ENCODE peak calls at places on chromosome 22, in eight cellular contexts. One of them, this sample, is unnamed.

GRCh38 chr22:39502789-39503464 is 837 bp downstream of the MIEF1 start:
- DNase-seq in right lobe of liver: peak; percentile 61
- DNase-seq in naive thymus-derived CD4-positive, alpha-beta T cell: no peak
- DNase-seq in fibroblast of lung: peak; percentile 63
- DNase-seq in right atrium auricular region: no peak
- DNase-seq in dorsolateral prefrontal cortex: no peak
- DNase-seq in tibial nerve: no peak
- DNase-seq in IMR-90: peak; percentile 41
- DNase-seq in this sample: no peak

GRCh38 chr22:41940853-41941765 is 5.8 kb downstream of the CENPM start:
- DNase-seq in right lobe of liver: peak; percentile 85
- DNase-seq in tibial nerve: peak; percentile 80
- DNase-seq in dorsolateral prefrontal cortex: peak; percentile 90
- DNase-seq in right atrium auricular region: peak; percentile 87
- DNase-seq in IMR-90: peak; percentile 91
- DNase-seq in fibroblast of lung: peak; percentile 96
- DNase-seq in naive thymus-derived CD4-positive, alpha-beta T cell: peak; percentile 82
- DNase-seq in this sample: peak; percentile 68

GRCh38 chr22:42275176-42275575 is 4.7 kb upstream of the TCF20 start:
- DNase-seq in fibroblast of lung: no peak
- DNase-seq in dorsolateral prefrontal cortex: no peak
- DNase-seq in right atrium auricular region: no peak
- DNase-seq in naive thymus-derived CD4-positive, alpha-beta T cell: no peak
- DNase-seq in IMR-90: no peak
- DNase-seq in right lobe of liver: no peak
- DNase-seq in tibial nerve: no peak
- DNase-seq in this sample: no peak

GRCh38 chr22:20080776-20081654 is 974 bp downstream of the DGCR8 start:
- DNase-seq in IMR-90: peak; percentile 67
- DNase-seq in dorsolateral prefrontal cortex: no peak
- DNase-seq in right atrium auricular region: no peak
- DNase-seq in right lobe of liver: no peak
- DNase-seq in naive thymus-derived CD4-positive, alpha-beta T cell: no peak
- DNase-seq in fibroblast of lung: peak; percentile 57
- DNase-seq in tibial nerve: no peak
- DNase-seq in this sample: no peak

GRCh38 chr22:48261706-48262105 is 1499.3 kb downstream of the TBC1D22A start:
- DNase-seq in IMR-90: no peak
- DNase-seq in tibial nerve: no peak
- DNase-seq in right atrium auricular region: no peak
- DNase-seq in fibroblast of lung: no peak
- DNase-seq in right lobe of liver: no peak
- DNase-seq in dorsolateral prefrontal cortex: no peak
- DNase-seq in naive thymus-derived CD4-positive, alpha-beta T cell: no peak
- DNase-seq in this sample: no peak

GRCh38 chr22:42330953-42331525 is 60.6 kb upstream of the TCF20 start:
- DNase-seq in fibroblast of lung: no peak
- DNase-seq in right lobe of liver: no peak
- DNase-seq in tibial nerve: no peak
- DNase-seq in naive thymus-derived CD4-positive, alpha-beta T cell: no peak
- DNase-seq in right atrium auricular region: no peak
- DNase-seq in dorsolateral prefrontal cortex: peak; percentile 59
- DNase-seq in IMR-90: no peak
- DNase-seq in this sample: no peak

GRCh38 chr22:22366478-22366988 is 121.9 kb downstream of the VPREB1 start:
- DNase-seq in right lobe of liver: no peak
- DNase-seq in right atrium auricular region: no peak
- DNase-seq in IMR-90: no peak
- DNase-seq in tibial nerve: no peak
- DNase-seq in dorsolateral prefrontal cortex: no peak
- DNase-seq in fibroblast of lung: no peak
- DNase-seq in naive thymus-derived CD4-positive, alpha-beta T cell: no peak
- DNase-seq in this sample: no peak

GRCh38 chr22:27825174-27825573 is 23.6 kb upstream of the MN1 start:
- DNase-seq in tibial nerve: no peak
- DNase-seq in dorsolateral prefrontal cortex: no peak
- DNase-seq in right lobe of liver: no peak
- DNase-seq in right atrium auricular region: no peak
- DNase-seq in IMR-90: no peak
- DNase-seq in fibroblast of lung: no peak
- DNase-seq in naive thymus-derived CD4-positive, alpha-beta T cell: no peak
- DNase-seq in this sample: no peak

DNA sequence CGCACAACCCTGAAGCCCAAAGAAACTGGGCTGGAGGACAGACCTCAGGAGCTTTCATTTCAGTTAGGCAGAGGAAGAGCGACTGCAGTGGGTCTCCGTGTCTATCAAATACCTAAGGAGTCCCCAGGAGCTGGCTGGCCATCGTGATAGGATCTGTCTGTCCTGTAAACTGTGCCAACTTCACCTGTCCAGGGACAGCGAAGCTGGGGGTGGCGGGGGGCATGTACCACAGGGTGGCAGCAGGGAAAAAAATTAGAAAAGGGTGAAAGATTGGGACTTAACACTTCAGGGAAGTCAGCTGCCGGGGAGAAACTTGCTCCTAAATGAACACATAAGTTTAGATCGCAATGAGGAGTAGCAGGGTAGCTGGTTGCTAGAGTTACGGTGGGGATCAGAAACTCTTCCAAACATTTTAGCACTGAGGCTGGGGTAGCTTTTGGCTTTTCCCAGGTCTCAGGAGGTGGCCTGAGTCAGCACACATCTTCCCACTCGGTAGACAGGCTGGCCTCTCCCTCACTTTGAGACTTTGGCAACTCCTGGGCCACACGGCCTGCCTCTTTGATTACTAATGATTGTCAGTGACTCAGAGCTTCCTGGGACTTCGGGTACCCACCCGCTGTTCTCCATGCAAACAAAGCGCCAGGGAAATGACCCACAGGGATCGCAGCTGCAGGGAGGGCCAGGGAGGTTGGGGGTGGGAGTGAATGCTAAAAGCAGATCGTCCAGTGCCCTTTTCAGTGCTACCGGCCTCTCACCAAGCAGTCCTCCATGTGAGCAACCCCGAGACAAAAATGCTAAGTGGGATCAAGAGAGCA is 2.9 kb upstream of the MTFP1 start:
- DNase-seq in dorsolateral prefrontal cortex: peak; percentile 75
- DNase-seq in right lobe of liver: peak; percentile 77
- DNase-seq in naive thymus-derived CD4-positive, alpha-beta T cell: peak; percentile 57
- DNase-seq in tibial nerve: peak; percentile 60
- DNase-seq in right atrium auricular region: peak; percentile 93
- DNase-seq in fibroblast of lung: peak; percentile 92
- DNase-seq in IMR-90: peak; percentile 95
- DNase-seq in this sample: peak; percentile 50
- H3K27ac ChIP-seq in dorsolateral prefrontal cortex: peak overlapping the region; percentile 99
- H3K27ac ChIP-seq in right lobe of liver: peak overlapping the region; percentile 99
- H3K27ac ChIP-seq in naive thymus-derived CD4-positive, alpha-beta T cell: peak overlapping the region; percentile 97
- H3K27ac ChIP-seq in tibial nerve: peak overlapping the region; percentile 89
- H3K27ac ChIP-seq in right atrium auricular region: peak overlapping the region; percentile 92
- H3K27ac ChIP-seq in fibroblast of lung: peak overlapping the region; percentile 93
- H3K27ac ChIP-seq in IMR-90: peak overlapping the region; percentile 92
- H3K27ac ChIP-seq in this sample: peak overlapping the region; percentile 98

GRCh38 chr22:35258144-35258988 is 1.1 kb downstream of the HMGXB4 start:
- DNase-seq in right atrium auricular region: no peak
- DNase-seq in fibroblast of lung: peak; percentile 20
- DNase-seq in right lobe of liver: no peak
- DNase-seq in IMR-90: peak; percentile 11
- DNase-seq in dorsolateral prefrontal cortex: no peak
- DNase-seq in tibial nerve: no peak
- DNase-seq in naive thymus-derived CD4-positive, alpha-beta T cell: no peak
- DNase-seq in this sample: no peak

GRCh38 chr22:35253946-35254345 is 3.3 kb upstream of the HMGXB4 start:
- DNase-seq in tibial nerve: no peak
- DNase-seq in IMR-90: no peak
- DNase-seq in right lobe of liver: no peak
- DNase-seq in fibroblast of lung: no peak
- DNase-seq in right atrium auricular region: no peak
- DNase-seq in naive thymus-derived CD4-positive, alpha-beta T cell: no peak
- DNase-seq in dorsolateral prefrontal cortex: no peak
- DNase-seq in this sample: no peak

GRCh38 chr22:35257321-35258143 is at the start of gene HMGXB4:
- DNase-seq in fibroblast of lung: peak; percentile 88
- DNase-seq in tibial nerve: peak; percentile 68
- DNase-seq in right lobe of liver: peak; percentile 93
- DNase-seq in IMR-90: peak; percentile 86
- DNase-seq in dorsolateral prefrontal cortex: peak; percentile 85
- DNase-seq in right atrium auricular region: peak; percentile 87
- DNase-seq in naive thymus-derived CD4-positive, alpha-beta T cell: peak; percentile 82
- DNase-seq in this sample: peak; percentile 87

DNA sequence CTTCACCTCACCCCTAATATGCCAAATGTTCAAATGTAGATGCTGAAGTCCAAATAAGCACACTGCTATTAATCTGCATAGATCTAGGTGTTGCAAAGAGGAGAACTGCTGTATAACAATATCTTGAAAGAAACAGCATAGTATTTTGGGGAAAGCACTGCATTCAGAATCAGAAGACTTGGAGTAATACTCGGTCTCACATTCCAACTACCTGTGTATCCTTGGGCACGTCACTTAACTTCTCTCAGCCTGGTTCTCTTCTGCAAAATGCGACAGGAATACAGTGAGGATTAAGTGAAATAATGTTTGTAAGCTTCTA is 332 bp upstream of the HMGXB4 start:
- DNase-seq in fibroblast of lung: no peak
- DNase-seq in IMR-90: no peak
- DNase-seq in tibial nerve: no peak
- DNase-seq in right lobe of liver: no peak
- DNase-seq in dorsolateral prefrontal cortex: no peak
- DNase-seq in right atrium auricular region: no peak
- DNase-seq in naive thymus-derived CD4-positive, alpha-beta T cell: no peak
- DNase-seq in this sample: no peak
- H3K27ac ChIP-seq in fibroblast of lung: no peak overlapping the region
- H3K27ac ChIP-seq in IMR-90: no peak overlapping the region
- H3K27ac ChIP-seq in tibial nerve: peak overlapping the region; percentile 90
- H3K27ac ChIP-seq in right lobe of liver: peak overlapping the region; percentile 96
- H3K27ac ChIP-seq in dorsolateral prefrontal cortex: peak overlapping the region; percentile 93
- H3K27ac ChIP-seq in right atrium auricular region: peak overlapping the region; percentile 96
- H3K27ac ChIP-seq in naive thymus-derived CD4-positive, alpha-beta T cell: peak overlapping the region; percentile 98
- H3K27ac ChIP-seq in this sample: peak overlapping the region; percentile 4

DNA sequence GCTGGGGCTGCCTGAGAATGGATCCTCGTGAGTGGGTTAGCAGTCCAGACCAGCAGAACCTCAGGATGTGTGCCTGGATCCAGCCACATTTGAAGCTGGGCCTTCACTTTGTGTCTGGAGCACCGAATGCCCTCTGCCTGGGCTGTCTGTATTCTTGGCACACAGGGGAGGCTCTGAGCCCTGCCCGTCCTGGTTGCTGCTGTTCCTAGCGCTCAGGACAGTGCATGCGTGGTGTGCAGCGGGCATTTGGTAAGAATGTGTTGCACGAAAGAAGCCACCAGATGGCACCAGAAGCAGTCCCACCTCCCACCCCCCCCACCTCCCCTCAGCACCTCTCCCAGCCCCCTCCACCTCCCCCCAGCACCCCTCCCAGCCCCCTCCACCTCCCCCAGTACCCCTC is 4.1 kb upstream of the MAPK11 start:
- DNase-seq in IMR-90: peak; percentile 54
- DNase-seq in right lobe of liver: peak; percentile 81
- DNase-seq in naive thymus-derived CD4-positive, alpha-beta T cell: no peak
- DNase-seq in dorsolateral prefrontal cortex: peak; percentile 76
- DNase-seq in tibial nerve: no peak
- DNase-seq in fibroblast of lung: peak; percentile 74
- DNase-seq in right atrium auricular region: peak; percentile 68
- DNase-seq in this sample: peak; percentile 62
- H3K27ac ChIP-seq in IMR-90: no peak overlapping the region
- H3K27ac ChIP-seq in right lobe of liver: no peak overlapping the region
- H3K27ac ChIP-seq in naive thymus-derived CD4-positive, alpha-beta T cell: no peak overlapping the region
- H3K27ac ChIP-seq in dorsolateral prefrontal cortex: no peak overlapping the region
- H3K27ac ChIP-seq in tibial nerve: no peak overlapping the region
- H3K27ac ChIP-seq in fibroblast of lung: no peak overlapping the region
- H3K27ac ChIP-seq in right atrium auricular region: no peak overlapping the region
- H3K27ac ChIP-seq in this sample: peak overlapping the region; percentile 9

GRCh38 chr22:23837911-23838685 is 708 bp downstream of the DERL3 start:
- DNase-seq in right lobe of liver: peak; percentile 56
- DNase-seq in fibroblast of lung: no peak
- DNase-seq in dorsolateral prefrontal cortex: no peak
- DNase-seq in right atrium auricular region: no peak
- DNase-seq in naive thymus-derived CD4-positive, alpha-beta T cell: no peak
- DNase-seq in tibial nerve: no peak
- DNase-seq in IMR-90: no peak
- DNase-seq in this sample: no peak
- H3K27ac ChIP-seq in right lobe of liver: no peak overlapping the region
- H3K27ac ChIP-seq in fibroblast of lung: no peak overlapping the region
- H3K27ac ChIP-seq in dorsolateral prefrontal cortex: no peak overlapping the region
- H3K27ac ChIP-seq in right atrium auricular region: peak overlapping the region; percentile 88
- H3K27ac ChIP-seq in naive thymus-derived CD4-positive, alpha-beta T cell: peak overlapping the region; percentile 51
- H3K27ac ChIP-seq in tibial nerve: no peak overlapping the region
- H3K27ac ChIP-seq in IMR-90: no peak overlapping the region
- H3K27ac ChIP-seq in this sample: no peak overlapping the region

GRCh38 chr22:31812977-31813605 is 59.3 kb downstream of the DEPDC5 start:
- DNase-seq in IMR-90: no peak
- DNase-seq in tibial nerve: no peak
- DNase-seq in naive thymus-derived CD4-positive, alpha-beta T cell: no peak
- DNase-seq in fibroblast of lung: no peak
- DNase-seq in dorsolateral prefrontal cortex: no peak
- DNase-seq in right atrium auricular region: no peak
- DNase-seq in right lobe of liver: no peak
- DNase-seq in this sample: no peak
- H3K27ac ChIP-seq in IMR-90: no peak overlapping the region
- H3K27ac ChIP-seq in tibial nerve: no peak overlapping the region
- H3K27ac ChIP-seq in naive thymus-derived CD4-positive, alpha-beta T cell: no peak overlapping the region
- H3K27ac ChIP-seq in fibroblast of lung: no peak overlapping the region
- H3K27ac ChIP-seq in dorsolateral prefrontal cortex: no peak overlapping the region
- H3K27ac ChIP-seq in right atrium auricular region: no peak overlapping the region
- H3K27ac ChIP-seq in right lobe of liver: no peak overlapping the region
- H3K27ac ChIP-seq in this sample: no peak overlapping the region

GRCh38 chr22:30998329-30998728 is 29.3 kb downstream of the TUG1 start:
- DNase-seq in right lobe of liver: no peak
- DNase-seq in right atrium auricular region: no peak
- DNase-seq in IMR-90: no peak
- DNase-seq in fibroblast of lung: no peak
- DNase-seq in dorsolateral prefrontal cortex: no peak
- DNase-seq in tibial nerve: no peak
- DNase-seq in naive thymus-derived CD4-positive, alpha-beta T cell: no peak
- DNase-seq in this sample: no peak

GRCh38 chr22:30996462-30996861 is 27.4 kb downstream of the TUG1 start:
- DNase-seq in naive thymus-derived CD4-positive, alpha-beta T cell: no peak
- DNase-seq in tibial nerve: no peak
- DNase-seq in IMR-90: no peak
- DNase-seq in dorsolateral prefrontal cortex: no peak
- DNase-seq in fibroblast of lung: no peak
- DNase-seq in right lobe of liver: no peak
- DNase-seq in right atrium auricular region: no peak
- DNase-seq in this sample: no peak

GRCh38 chr22:31005535-31005934 is 36.5 kb downstream of the TUG1 start:
- DNase-seq in right lobe of liver: no peak
- DNase-seq in fibroblast of lung: no peak
- DNase-seq in naive thymus-derived CD4-positive, alpha-beta T cell: no peak
- DNase-seq in dorsolateral prefrontal cortex: no peak
- DNase-seq in tibial nerve: no peak
- DNase-seq in right atrium auricular region: no peak
- DNase-seq in IMR-90: no peak
- DNase-seq in this sample: no peak

GRCh38 chr22:31001124-31001770 is 32.2 kb downstream of the TUG1 start:
- DNase-seq in fibroblast of lung: no peak
- DNase-seq in right lobe of liver: peak; percentile 75
- DNase-seq in naive thymus-derived CD4-positive, alpha-beta T cell: no peak
- DNase-seq in dorsolateral prefrontal cortex: no peak
- DNase-seq in IMR-90: no peak
- DNase-seq in tibial nerve: no peak
- DNase-seq in right atrium auricular region: no peak
- DNase-seq in this sample: no peak
- H3K27ac ChIP-seq in fibroblast of lung: no peak overlapping the region
- H3K27ac ChIP-seq in right lobe of liver: no peak overlapping the region
- H3K27ac ChIP-seq in naive thymus-derived CD4-positive, alpha-beta T cell: no peak overlapping the region
- H3K27ac ChIP-seq in dorsolateral prefrontal cortex: no peak overlapping the region
- H3K27ac ChIP-seq in IMR-90: no peak overlapping the region
- H3K27ac ChIP-seq in tibial nerve: no peak overlapping the region
- H3K27ac ChIP-seq in right atrium auricular region: no peak overlapping the region
- H3K27ac ChIP-seq in this sample: no peak overlapping the region

GRCh38 chr22:46082633-46083032 is 67.7 kb upstream of the PPARA start:
- DNase-seq in tibial nerve: no peak
- DNase-seq in right lobe of liver: no peak
- DNase-seq in IMR-90: no peak
- DNase-seq in fibroblast of lung: no peak
- DNase-seq in naive thymus-derived CD4-positive, alpha-beta T cell: no peak
- DNase-seq in right atrium auricular region: no peak
- DNase-seq in dorsolateral prefrontal cortex: peak; percentile 65
- DNase-seq in this sample: no peak
- H3K27ac ChIP-seq in tibial nerve: peak overlapping the region; percentile 73
- H3K27ac ChIP-seq in right lobe of liver: no peak overlapping the region
- H3K27ac ChIP-seq in IMR-90: no peak overlapping the region
- H3K27ac ChIP-seq in fibroblast of lung: peak overlapping the region; percentile 97
- H3K27ac ChIP-seq in naive thymus-derived CD4-positive, alpha-beta T cell: no peak overlapping the region
- H3K27ac ChIP-seq in right atrium auricular region: peak overlapping the region; percentile 99
- H3K27ac ChIP-seq in dorsolateral prefrontal cortex: peak overlapping the region; percentile 99
- H3K27ac ChIP-seq in this sample: peak overlapping the region; percentile 98